ENCODE peak calls at places on chromosomes 3 and 15, in five cellular contexts. O is trophoblast cell, W is neuronal stem cell, C is H1, Y is IMR-90. H is an unnamed sample.

GRCh38 chr3:126946387-126946786 is 36.5 kb upstream of the PLXNA1 start:
- DNase-seq in O (no peak), W (no peak), C (no peak), Y (no peak), H (no peak)

GRCh38 chr3:162236949-162237348 is 740.3 kb downstream of the OTOL1 start:
- DNase-seq in O (no peak), W (no peak), C (no peak), Y (no peak), H (no peak)

GRCh38 chr3:29236441-29236840 is 44.4 kb upstream of the RBMS3 start:
- DNase-seq in O (no peak), W (no peak), C (no peak), Y (no peak), H (no peak)

GRCh38 chr3:183313764-183314163 is 60.7 kb downstream of the B3GNT5 start:
- DNase-seq in O (no peak), W (no peak), C (no peak), Y (no peak), H (no peak)

GRCh38 chr3:142951814-142952213 is 11.7 kb downstream of the PAQR9 start:
- DNase-seq in O (no peak), W (no peak), C (no peak), Y (no peak), H (no peak)

GRCh38 chr3:30614943-30615342 is 8.5 kb downstream of the TGFBR2 start:
- DNase-seq in O (peak; percentile 67), W (no peak), C (no peak), Y (no peak), H (no peak)

GRCh38 chr3:150603888-150604319 is 783 bp downstream of the SELENOT start:
- DNase-seq in O (peak; percentile 37), W (peak; percentile 17), C (no peak), Y (no peak), H (no peak)

GRCh38 chr3:188303286-188303799 is 149.4 kb downstream of the LPP start:
- DNase-seq in O (no peak), W (no peak), C (no peak), Y (no peak), H (no peak)

GRCh38 chr3:126540342-126540849 is 16.4 kb downstream of the CHST13 start:
- DNase-seq in O (peak; percentile 79), W (no peak), C (no peak), Y (peak; percentile 93), H (peak; percentile 87)

GRCh38 chr3:81728766-81729544 is 32.5 kb downstream of the GBE1 start:
- DNase-seq in O (no peak), W (no peak), C (no peak), Y (peak; percentile 61), H (peak; percentile 75)

GRCh38 chr3:72977060-72977459 is 19.6 kb upstream of the PPP4R2 start:
- DNase-seq in O (peak; percentile 62), W (no peak), C (no peak), Y (peak; percentile 14), H (peak; percentile 33)

GRCh38 chr3:131708216-131708615 is 205.4 kb upstream of the MRPL3 start:
- DNase-seq in O (no peak), W (no peak), C (no peak), Y (no peak), H (no peak)

GRCh38 chr3:10306156-10306555 is 13.4 kb upstream of the GHRL start:
- DNase-seq in O (no peak), W (no peak), C (no peak), Y (no peak), H (no peak)

GRCh38 chr3:15023249-15023648 is 41.9 kb downstream of the MRPS25 start:
- DNase-seq in O (no peak), W (no peak), C (no peak), Y (no peak), H (no peak)

GRCh38 chr15:79053894-79054293 is 36.7 kb downstream of the RASGRF1 start:
- DNase-seq in O (no peak), W (no peak), C (no peak), Y (no peak), H (no peak)

GRCh38 chr3:139676634-139677197 is 1.1 kb downstream of the NMNAT3 start:
- DNase-seq in O (no peak), W (no peak), C (no peak), Y (no peak), H (no peak)

GRCh38 chr3:83895892-83896291 is 1062.9 kb upstream of the CADM2 start:
- DNase-seq in O (no peak), W (no peak), C (no peak), Y (no peak), H (no peak)

GRCh38 chr3:183548262-183548769 is 7.2 kb downstream of the KLHL6 start:
- DNase-seq in O (peak; percentile 95), W (peak; percentile 66), C (no peak), Y (peak; percentile 72), H (peak; percentile 74)

GRCh38 chr3:13822042-13822441 is 57.8 kb downstream of the WNT7A start:
- DNase-seq in O (peak; percentile 89), W (no peak), C (no peak), Y (no peak), H (no peak)

GRCh38 chr3:72270730-72271129 is 485.8 kb upstream of the PROK2 start:
- DNase-seq in O (no peak), W (no peak), C (no peak), Y (no peak), H (no peak)

GRCh38 chr3:158801200-158801599 is 654 bp upstream of the MFSD1 start:
- DNase-seq in O (no peak), W (peak; percentile 12), C (no peak), Y (no peak), H (no peak)

GRCh38 chr3:51678685-51679084 is 7.6 kb downstream of the TEX264 start:
- DNase-seq in O (peak; percentile 2), W (no peak), C (no peak), Y (no peak), H (no peak)

GRCh38 chr3:176521531-176522175 is 675.6 kb downstream of the TBL1XR1 start:
- DNase-seq in O (peak; percentile 62), W (no peak), C (no peak), Y (peak; percentile 48), H (no peak)

GRCh38 chr15:79372428-79372827 is 59.7 kb upstream of the MINAR1 start:
- DNase-seq in O (no peak), W (no peak), C (no peak), Y (no peak), H (no peak)

GRCh38 chr3:160473978-160474377 is 24.4 kb upstream of the TRIM59 start:
- DNase-seq in O (no peak), W (no peak), C (no peak), Y (peak; percentile 97), H (no peak)

GRCh38 chr3:55649554-55649953 is 162.4 kb upstream of the WNT5A start:
- DNase-seq in O (no peak), W (no peak), C (no peak), Y (no peak), H (no peak)
- H4K91ac ChIP-seq in O (no peak overlapping the region), W (no peak overlapping the region), C (peak overlapping the region; percentile 49), Y (no peak overlapping the region), H (no peak overlapping the region)

GRCh38 chr15:63510548-63510940 is 6.2 kb downstream of the USP3 start:
- DNase-seq in O (no peak), W (no peak), C (no peak), Y (no peak), H (no peak)

GRCh38 chr15:63513728-63514127 is 9.3 kb downstream of the USP3 start:
- DNase-seq in O (no peak), W (no peak), C (no peak), Y (no peak), H (no peak)

GRCh38 chr15:63513271-63513670 is 8.9 kb downstream of the USP3 start:
- DNase-seq in O (no peak), W (no peak), C (no peak), Y (no peak), H (no peak)

GRCh38 chr15:63509933-63510547 is 5.6 kb downstream of the USP3 start:
- DNase-seq in O (peak; percentile 56), W (no peak), C (no peak), Y (peak; percentile 83), H (peak; percentile 42)

DNA sequence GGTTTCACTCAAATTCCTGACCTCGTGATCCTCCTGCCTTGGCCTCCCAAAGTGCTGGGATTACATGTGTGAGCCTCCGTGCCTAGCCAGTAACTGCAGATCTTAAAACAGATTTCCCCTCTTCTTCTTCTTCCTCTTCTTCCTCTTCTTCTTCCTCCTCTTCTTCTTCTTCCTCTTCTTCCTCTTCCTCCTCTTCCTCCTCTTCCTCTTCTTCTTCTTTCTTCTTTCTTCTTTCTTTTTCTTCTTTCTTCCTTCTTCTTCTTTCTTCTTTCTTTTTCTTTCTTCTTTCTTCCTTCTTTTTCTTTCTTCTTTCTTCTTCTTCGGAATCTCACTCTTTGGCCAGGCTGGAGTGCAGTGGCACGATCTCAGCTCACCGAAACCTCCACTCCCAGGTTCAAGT is 7.8 kb downstream of the USP3 start:
- DNase-seq in O (no peak), W (no peak), C (no peak), Y (no peak), H (no peak)
- H3K27me3 ChIP-seq in O (no peaks in the 10 kb centered on the region), W (no peaks in the 10 kb centered on the region), C (no peaks in the 10 kb centered on the region), Y (no peaks in the 10 kb centered on the region), H (no peaks in the 10 kb centered on the region)

DNA sequence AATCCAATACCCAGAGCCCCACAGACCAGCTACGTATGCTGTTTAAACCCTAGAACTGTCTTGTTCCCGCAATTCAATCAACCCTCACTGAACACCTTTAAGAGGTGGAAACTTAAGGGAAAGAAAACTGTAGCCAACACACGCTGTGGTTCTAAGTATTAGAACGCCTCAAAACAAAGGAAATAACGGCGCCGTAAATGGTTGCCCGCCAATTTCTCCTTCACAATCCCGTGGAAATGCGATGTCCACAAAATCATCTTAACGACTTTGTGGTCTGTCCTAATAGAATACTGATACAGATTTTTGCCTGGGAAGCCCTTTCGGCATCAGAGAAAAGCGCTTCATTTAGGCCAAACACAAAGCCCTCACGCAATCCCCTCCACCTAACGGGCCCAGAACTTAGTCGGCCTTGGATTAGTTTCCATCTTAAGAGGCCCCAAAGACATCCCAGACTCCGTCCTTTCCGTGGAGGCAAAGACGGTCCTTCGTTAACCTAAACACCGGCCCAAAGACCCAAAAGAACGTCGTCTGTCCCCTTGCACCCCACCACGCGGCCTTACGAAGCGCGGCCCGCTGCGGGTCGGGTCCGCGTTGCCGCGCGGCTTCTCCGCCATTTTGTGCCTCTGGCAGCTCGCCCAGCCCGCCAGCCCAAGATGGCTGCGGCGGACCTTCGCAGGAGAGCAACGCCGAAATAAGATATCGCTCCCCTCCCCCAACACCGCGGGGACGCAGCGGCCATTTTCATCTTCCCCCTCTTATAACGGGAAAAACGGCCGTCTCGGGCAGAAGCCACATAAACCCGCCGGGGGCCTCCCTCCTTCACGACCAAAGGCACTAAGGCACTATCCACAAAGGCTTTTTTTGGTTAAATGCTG is 763 bp downstream of the TRA2B start:
- DNase-seq in O (peak; percentile 96), W (peak; percentile 81), C (peak; percentile 87), Y (peak; percentile 83), H (peak; percentile 89)
- H4K91ac ChIP-seq in O (peak overlapping the region; percentile 99), W (no peak overlapping the region), C (peak overlapping the region; percentile 100), Y (peak overlapping the region; percentile 97), H (peak overlapping the region; percentile 95)

DNA sequence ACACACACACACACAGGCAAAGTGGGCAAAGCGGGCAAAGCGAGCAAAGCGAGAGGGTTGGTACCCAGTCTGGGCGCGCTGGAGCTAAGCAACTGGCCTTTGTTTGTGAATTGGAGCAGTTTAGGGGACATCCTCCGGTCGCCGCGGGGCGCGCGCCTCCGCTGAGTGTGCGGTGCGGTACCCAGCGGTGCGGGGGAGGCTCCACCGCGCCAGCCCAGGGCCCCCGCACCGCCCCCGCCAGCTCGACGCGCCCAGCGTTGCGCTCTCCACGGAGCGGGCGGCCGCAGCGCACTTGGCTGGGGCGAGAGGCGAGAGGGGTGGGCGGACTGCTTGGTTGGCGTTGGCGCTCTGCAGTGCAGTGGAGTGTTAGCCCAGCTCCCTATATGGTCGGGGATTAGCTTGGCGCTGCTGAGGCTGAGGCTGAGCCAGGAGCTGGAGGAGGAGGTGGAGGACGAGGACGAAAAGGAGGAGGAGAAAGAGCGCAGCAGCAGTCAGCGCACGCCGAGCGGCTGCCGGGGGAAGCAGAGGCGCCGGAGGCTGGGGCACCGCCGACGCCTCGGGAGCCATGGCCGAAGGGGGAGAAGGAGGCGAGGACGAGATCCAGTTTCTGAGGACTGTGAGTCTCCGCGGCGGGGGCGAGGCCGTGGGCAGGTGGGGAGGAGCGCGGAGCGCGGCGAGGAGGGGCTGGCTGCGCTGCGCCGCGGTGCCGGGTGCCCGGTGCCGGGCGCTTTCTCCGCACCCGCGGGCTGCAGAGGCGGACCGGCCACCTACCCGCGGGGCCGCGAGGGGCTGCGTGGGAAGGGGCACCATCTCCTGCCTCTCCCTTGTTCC is at the start of gene RYR3:
- DNase-seq in O (no peak), W (peak; percentile 62), C (peak; percentile 79), Y (no peak), H (peak; percentile 4)
- H3K27me3 ChIP-seq in O (peaks cover 19% of the 10 kb centered on the region), W (no peaks in the 10 kb centered on the region), C (peaks cover 15% of the 10 kb centered on the region), Y (peaks cover 35% of the 10 kb centered on the region), H (peaks cover 89% of the 10 kb centered on the region)

H was measured in mesenchymal stem cell.